ENCODE peak calls at places on chromosomes 12 and 14, in nine cellular contexts. Y is left ventricle myocardium inferior, J is sigmoid colon, N is thyroid gland, X is AG04450, D is heart right ventricle, A is mammary epithelial cell, M is neural progenitor cell, T is A549. R is an unnamed sample.

GRCh38 chr12:57449375-57449774 is 5.7 kb upstream of the INHBE start:
- DNase-seq in Y (no peak), J (no peak), N (no peak), X (no peak), D (no peak), A (no peak), M (no peak), T (no peak), R (no peak)

GRCh38 chr12:55824726-55825125 is 4.7 kb downstream of the DNAJC14 start:
- DNase-seq in Y (no peak), J (no peak), N (no peak), X (no peak), D (no peak), A (no peak), M (no peak), T (no peak), R (no peak)

GRCh38 chr12:11885261-11886038 is 185.3 kb upstream of the BCL2L14 start:
- DNase-seq in Y (no peak), J (no peak), N (peak; percentile 34), X (peak; percentile 42), D (no peak), A (peak; percentile 96), M (no peak), T (peak; percentile 80), R (no peak)

GRCh38 chr12:108573310-108573709 is 10.9 kb downstream of the ISCU start:
- DNase-seq in Y (no peak), J (no peak), N (no peak), X (no peak), D (no peak), A (no peak), M (no peak), T (no peak), R (no peak)

GRCh38 chr12:128365032-128365431 is 98.1 kb downstream of the TMEM132C start:
- DNase-seq in Y (no peak), J (no peak), N (no peak), X (no peak), D (no peak), A (no peak), M (no peak), T (no peak), R (no peak)

GRCh38 chr14:92747701-92748258 is 647 bp downstream of the LGMN start:
- DNase-seq in Y (no peak), J (no peak), N (no peak), X (no peak), D (no peak), A (no peak), M (peak; percentile 55), T (no peak), R (no peak)

GRCh38 chr14:91396959-91397815 is 20.4 kb downstream of the CCDC88C start:
- DNase-seq in Y (no peak), J (no peak), N (no peak), X (no peak), D (no peak), A (no peak), M (no peak), T (no peak), R (peak; percentile 73)

GRCh38 chr14:66709292-66709691 is 201.3 kb downstream of the GPHN start:
- DNase-seq in Y (no peak), J (no peak), N (no peak), X (no peak), D (no peak), A (peak; percentile 72), M (no peak), T (no peak), R (no peak)

GRCh38 chr14:102493585-102493984 is 16.0 kb downstream of the ANKRD9 start:
- DNase-seq in Y (no peak), J (no peak), N (no peak), X (no peak), D (no peak), A (no peak), M (no peak), T (no peak), R (no peak)

GRCh38 chr14:57749267-57749666 is 116.6 kb downstream of the SLC35F4 start:
- DNase-seq in Y (no peak), J (no peak), N (no peak), X (no peak), D (no peak), A (peak; percentile 78), M (no peak), T (peak; percentile 10), R (no peak)

GRCh38 chr12:14417717-14418116 is 52.2 kb downstream of the ATF7IP start:
- DNase-seq in Y (peak; percentile 43), J (peak; percentile 77), N (peak; percentile 80), X (peak; percentile 76), D (peak; percentile 79), A (peak; percentile 74), M (peak; percentile 88), T (peak; percentile 55), R (no peak)

GRCh38 chr12:114403044-114403689 is 2.8 kb downstream of the TBX5 start:
- DNase-seq in Y (peak; percentile 50), J (no peak), N (peak; percentile 9), X (no peak), D (peak; percentile 19), A (no peak), M (peak; percentile 95), T (no peak), R (no peak)

GRCh38 chr12:11901687-11902524 is 168.8 kb upstream of the BCL2L14 start:
- DNase-seq in Y (no peak), J (no peak), N (no peak), X (no peak), D (no peak), A (no peak), M (no peak), T (no peak), R (no peak)

GRCh38 chr12:54082402-54082892 is 28.8 kb downstream of the HOXC4 start:
- DNase-seq in Y (no peak), J (peak; percentile 73), N (no peak), X (no peak), D (no peak), A (no peak), M (peak; percentile 55), T (no peak), R (peak; percentile 60)

GRCh38 chr14:74599201-74599809 is 12.7 kb downstream of the LTBP2 start:
- DNase-seq in Y (no peak), J (no peak), N (peak; percentile 54), X (no peak), D (no peak), A (no peak), M (no peak), T (no peak), R (no peak)

GRCh38 chr12:110278137-110278536 is 2.9 kb upstream of the ATP2A2 start:
- DNase-seq in Y (no peak), J (no peak), N (no peak), X (no peak), D (no peak), A (no peak), M (no peak), T (no peak), R (no peak)

GRCh38 chr12:116863275-116863767 is 17.9 kb downstream of the HRK start:
- DNase-seq in Y (no peak), J (no peak), N (no peak), X (peak; percentile 27), D (no peak), A (no peak), M (peak; percentile 55), T (peak; percentile 65), R (no peak)
- TF ChIP-seq CTCF in Y (peak; percentile 25), J (no peak), N (no peak), X (peak; percentile 67), D (peak; percentile 24), A (peak; percentile 55), M (peak; percentile 78), T (peak; percentile 46), R (no peak)

DNA sequence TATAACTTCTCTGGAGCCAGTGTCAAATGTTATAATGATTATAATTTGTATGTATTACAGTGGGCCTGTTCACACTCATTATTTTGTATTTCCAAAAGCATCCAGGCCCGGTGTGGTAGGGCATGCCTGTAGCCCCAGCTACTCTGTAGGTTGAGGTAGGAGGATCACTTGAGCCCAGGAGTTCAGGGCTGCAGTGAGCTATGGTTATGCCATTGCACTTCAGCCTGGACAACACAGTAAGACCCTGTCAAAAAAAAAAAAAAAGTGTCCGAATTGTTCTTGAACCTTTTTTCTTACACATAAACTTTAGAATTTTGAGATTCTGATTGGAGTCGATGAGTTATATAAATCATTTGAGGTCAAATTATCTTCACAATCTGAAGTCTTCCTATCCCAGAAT is 1.0 kb downstream of the ZNF84 start:
- DNase-seq in Y (no peak), J (no peak), N (no peak), X (no peak), D (no peak), A (no peak), M (no peak), T (no peak), R (no peak)
- H3K9me3 ChIP-seq in Y (peaks cover 69% of the 10 kb centered on the region), J (peaks cover 34% of the 10 kb centered on the region), N (no peaks in the 10 kb centered on the region), X (peaks cover 40% of the 10 kb centered on the region), D (peaks cover 49% of the 10 kb centered on the region), A (peaks cover 35% of the 10 kb centered on the region), M (peaks cover 51% of the 10 kb centered on the region), T (peaks cover 89% of the 10 kb centered on the region), R (no peaks in the 10 kb centered on the region)

GRCh38 chr12:2877959-2878732 is 1.1 kb downstream of the RHNO1 start:
- DNase-seq in Y (no peak), J (peak; percentile 40), N (peak; percentile 27), X (no peak), D (no peak), A (peak; percentile 14), M (peak; percentile 78), T (no peak), R (no peak)
- TF ChIP-seq CTCF in Y (no peak), J (no peak), N (no peak), X (no peak), D (no peak), A (no peak), M (no peak), T (no peak), R (no peak)

GRCh38 chr12:122140467-122141257 is 33.4 kb downstream of the IL31 start:
- DNase-seq in Y (no peak), J (no peak), N (no peak), X (no peak), D (no peak), A (no peak), M (no peak), T (no peak), R (no peak)

GRCh38 chr12:122145505-122146330 is 28.3 kb downstream of the IL31 start:
- DNase-seq in Y (no peak), J (no peak), N (no peak), X (no peak), D (no peak), A (no peak), M (no peak), T (no peak), R (no peak)

GRCh38 chr12:122141911-122142725 is 31.9 kb downstream of the IL31 start:
- DNase-seq in Y (no peak), J (no peak), N (no peak), X (no peak), D (no peak), A (no peak), M (no peak), T (no peak), R (no peak)

GRCh38 chr12:122144885-122145284 is 29.1 kb downstream of the IL31 start:
- DNase-seq in Y (no peak), J (no peak), N (no peak), X (no peak), D (no peak), A (no peak), M (no peak), T (no peak), R (no peak)

DNA sequence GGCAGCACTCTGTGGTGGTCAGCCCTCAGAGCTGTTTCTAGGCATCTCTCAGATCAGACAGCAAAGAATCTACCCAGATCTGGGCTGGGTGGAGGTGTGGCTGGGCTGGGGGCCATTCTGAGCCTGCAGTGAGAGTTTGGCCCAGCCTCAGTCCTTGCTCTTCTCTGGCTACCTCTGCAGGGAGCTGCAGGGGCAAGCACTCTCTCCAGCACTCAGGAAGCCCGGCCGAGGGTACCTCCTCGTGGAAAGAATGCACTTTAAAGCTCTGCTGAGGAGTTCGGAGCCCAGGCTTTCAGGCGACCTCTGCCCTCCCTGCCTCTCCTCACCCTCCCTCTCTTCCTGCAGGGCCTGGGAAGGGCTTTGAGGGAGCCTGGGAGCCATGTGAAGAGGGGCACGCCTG is 31.2 kb downstream of the IL31 start:
- DNase-seq in Y (no peak), J (no peak), N (no peak), X (no peak), D (no peak), A (no peak), M (no peak), T (no peak), R (no peak)
- H3K9me3 ChIP-seq in Y (no peaks in the 10 kb centered on the region), J (no peaks in the 10 kb centered on the region), N (no peaks in the 10 kb centered on the region), X (no peaks in the 10 kb centered on the region), D (no peaks in the 10 kb centered on the region), A (no peaks in the 10 kb centered on the region), M (no peaks in the 10 kb centered on the region), T (no peaks in the 10 kb centered on the region), R (no peaks in the 10 kb centered on the region)

R was measured in pancreas.